ENCODE peak calls at places on chromosome 22, in ten cellular contexts. One of them, this sample, is unnamed. For H3K4me1 and H3K27me3, the result is how much of the 10 kb centered on the place peaks cover.

GRCh38 chr22:17412232-17412631 is 43.0 kb downstream of the CECR2 start:
- DNase-seq in spleen: no peak
- DNase-seq in effector memory CD4-positive, alpha-beta T cell: no peak
- DNase-seq in K562: no peak
- DNase-seq in fibroblast of lung: no peak
- DNase-seq in neuronal stem cell: no peak
- DNase-seq in body of pancreas: no peak
- DNase-seq in left lung: peak
- DNase-seq in upper lobe of right lung: peak
- DNase-seq in SK-N-SH: no peak
- DNase-seq in this sample: peak

GRCh38 chr22:29528144-29528543 is 25.4 kb downstream of the THOC5 start:
- DNase-seq in spleen: peak
- DNase-seq in effector memory CD4-positive, alpha-beta T cell: no peak
- DNase-seq in K562: no peak
- DNase-seq in fibroblast of lung: no peak
- DNase-seq in neuronal stem cell: no peak
- DNase-seq in body of pancreas: no peak
- DNase-seq in left lung: no peak
- DNase-seq in upper lobe of right lung: no peak
- DNase-seq in SK-N-SH: no peak
- DNase-seq in this sample: no peak

GRCh38 chr22:26585104-26585790 is 4.7 kb downstream of the TPST2 start:
- DNase-seq in spleen: peak
- DNase-seq in effector memory CD4-positive, alpha-beta T cell: no peak
- DNase-seq in K562: no peak
- DNase-seq in fibroblast of lung: peak
- DNase-seq in neuronal stem cell: no peak
- DNase-seq in body of pancreas: peak
- DNase-seq in left lung: peak
- DNase-seq in upper lobe of right lung: peak
- DNase-seq in SK-N-SH: peak
- DNase-seq in this sample: peak

GRCh38 chr22:37739000-37739399 is 42.2 kb downstream of the TRIOBP start:
- DNase-seq in spleen: no peak
- DNase-seq in effector memory CD4-positive, alpha-beta T cell: no peak
- DNase-seq in K562: no peak
- DNase-seq in fibroblast of lung: peak
- DNase-seq in neuronal stem cell: no peak
- DNase-seq in body of pancreas: peak
- DNase-seq in left lung: no peak
- DNase-seq in upper lobe of right lung: peak
- DNase-seq in SK-N-SH: no peak
- DNase-seq in this sample: no peak

GRCh38 chr22:31347251-31348008 is 1.3 kb upstream of the PATZ1 start:
- DNase-seq in spleen: peak
- DNase-seq in effector memory CD4-positive, alpha-beta T cell: peak
- DNase-seq in K562: no peak
- DNase-seq in fibroblast of lung: peak
- DNase-seq in neuronal stem cell: peak
- DNase-seq in body of pancreas: peak
- DNase-seq in left lung: peak
- DNase-seq in upper lobe of right lung: peak
- DNase-seq in SK-N-SH: peak
- DNase-seq in this sample: peak

GRCh38 chr22:48781868-48782267 is 1045.8 kb downstream of the BRD1 start:
- DNase-seq in spleen: no peak
- DNase-seq in effector memory CD4-positive, alpha-beta T cell: no peak
- DNase-seq in K562: no peak
- DNase-seq in fibroblast of lung: no peak
- DNase-seq in neuronal stem cell: no peak
- DNase-seq in body of pancreas: no peak
- DNase-seq in left lung: no peak
- DNase-seq in upper lobe of right lung: no peak
- DNase-seq in SK-N-SH: no peak
- DNase-seq in this sample: no peak

GRCh38 chr22:36116127-36116526 is 44.4 kb downstream of the APOL3 start:
- DNase-seq in spleen: no peak
- DNase-seq in effector memory CD4-positive, alpha-beta T cell: no peak
- DNase-seq in K562: no peak
- DNase-seq in fibroblast of lung: no peak
- DNase-seq in neuronal stem cell: no peak
- DNase-seq in body of pancreas: no peak
- DNase-seq in left lung: no peak
- DNase-seq in upper lobe of right lung: no peak
- DNase-seq in SK-N-SH: no peak
- DNase-seq in this sample: no peak

GRCh38 chr22:43880743-43881055 is 11.1 kb downstream of the PNPLA5 start:
- DNase-seq in spleen: peak
- DNase-seq in effector memory CD4-positive, alpha-beta T cell: no peak
- DNase-seq in K562: no peak
- DNase-seq in fibroblast of lung: no peak
- DNase-seq in neuronal stem cell: no peak
- DNase-seq in body of pancreas: no peak
- DNase-seq in left lung: peak
- DNase-seq in upper lobe of right lung: peak
- DNase-seq in SK-N-SH: no peak
- DNase-seq in this sample: no peak

GRCh38 chr22:38239101-38239761 is 33.6 kb downstream of the TMEM184B start:
- DNase-seq in spleen: no peak
- DNase-seq in effector memory CD4-positive, alpha-beta T cell: no peak
- DNase-seq in K562: no peak
- DNase-seq in fibroblast of lung: peak
- DNase-seq in neuronal stem cell: no peak
- DNase-seq in body of pancreas: peak
- DNase-seq in left lung: peak
- DNase-seq in upper lobe of right lung: peak
- DNase-seq in SK-N-SH: no peak
- DNase-seq in this sample: peak

GRCh38 chr22:37300551-37301017 is 18.3 kb downstream of the CYTH4 start:
- DNase-seq in spleen: no peak
- DNase-seq in effector memory CD4-positive, alpha-beta T cell: no peak
- DNase-seq in K562: no peak
- DNase-seq in fibroblast of lung: no peak
- DNase-seq in neuronal stem cell: no peak
- DNase-seq in body of pancreas: no peak
- DNase-seq in left lung: peak
- DNase-seq in upper lobe of right lung: no peak
- DNase-seq in SK-N-SH: no peak
- DNase-seq in this sample: no peak

GRCh38 chr22:44659140-44659539 is 42.9 kb upstream of the PRR5 start:
- DNase-seq in spleen: no peak
- DNase-seq in effector memory CD4-positive, alpha-beta T cell: no peak
- DNase-seq in K562: no peak
- DNase-seq in fibroblast of lung: no peak
- DNase-seq in neuronal stem cell: no peak
- DNase-seq in body of pancreas: no peak
- DNase-seq in left lung: no peak
- DNase-seq in upper lobe of right lung: no peak
- DNase-seq in SK-N-SH: peak
- DNase-seq in this sample: no peak

GRCh38 chr22:32531955-32532818 is 57.6 kb downstream of the FBXO7 start:
- DNase-seq in spleen: no peak
- DNase-seq in effector memory CD4-positive, alpha-beta T cell: no peak
- DNase-seq in K562: peak
- DNase-seq in fibroblast of lung: peak
- DNase-seq in neuronal stem cell: peak
- DNase-seq in body of pancreas: peak
- DNase-seq in left lung: peak
- DNase-seq in upper lobe of right lung: peak
- DNase-seq in SK-N-SH: peak
- DNase-seq in this sample: peak

GRCh38 chr22:23562186-23562585 is 17.9 kb downstream of the IGLL1 start:
- DNase-seq in spleen: peak
- DNase-seq in effector memory CD4-positive, alpha-beta T cell: no peak
- DNase-seq in K562: no peak
- DNase-seq in fibroblast of lung: no peak
- DNase-seq in neuronal stem cell: no peak
- DNase-seq in body of pancreas: no peak
- DNase-seq in left lung: no peak
- DNase-seq in upper lobe of right lung: no peak
- DNase-seq in SK-N-SH: no peak
- DNase-seq in this sample: no peak

GRCh38 chr22:23563111-23563510 is 17.0 kb downstream of the IGLL1 start:
- DNase-seq in spleen: peak
- DNase-seq in effector memory CD4-positive, alpha-beta T cell: no peak
- DNase-seq in K562: no peak
- DNase-seq in fibroblast of lung: no peak
- DNase-seq in neuronal stem cell: no peak
- DNase-seq in body of pancreas: no peak
- DNase-seq in left lung: no peak
- DNase-seq in upper lobe of right lung: no peak
- DNase-seq in SK-N-SH: no peak
- DNase-seq in this sample: no peak

GRCh38 chr22:23565942-23566715 is 14.0 kb downstream of the IGLL1 start:
- DNase-seq in spleen: peak
- DNase-seq in effector memory CD4-positive, alpha-beta T cell: no peak
- DNase-seq in K562: peak
- DNase-seq in fibroblast of lung: no peak
- DNase-seq in neuronal stem cell: peak
- DNase-seq in body of pancreas: peak
- DNase-seq in left lung: no peak
- DNase-seq in upper lobe of right lung: no peak
- DNase-seq in SK-N-SH: peak
- DNase-seq in this sample: peak

GRCh38 chr22:23565288-23565941 is 14.7 kb downstream of the IGLL1 start:
- DNase-seq in spleen: peak
- DNase-seq in effector memory CD4-positive, alpha-beta T cell: no peak
- DNase-seq in K562: no peak
- DNase-seq in fibroblast of lung: no peak
- DNase-seq in neuronal stem cell: peak
- DNase-seq in body of pancreas: no peak
- DNase-seq in left lung: no peak
- DNase-seq in upper lobe of right lung: no peak
- DNase-seq in SK-N-SH: peak
- DNase-seq in this sample: peak

GRCh38 chr22:23564276-23564675 is 15.8 kb downstream of the IGLL1 start:
- DNase-seq in spleen: no peak
- DNase-seq in effector memory CD4-positive, alpha-beta T cell: no peak
- DNase-seq in K562: no peak
- DNase-seq in fibroblast of lung: no peak
- DNase-seq in neuronal stem cell: no peak
- DNase-seq in body of pancreas: no peak
- DNase-seq in left lung: no peak
- DNase-seq in upper lobe of right lung: no peak
- DNase-seq in SK-N-SH: no peak
- DNase-seq in this sample: no peak
- H3K4me1 ChIP-seq in spleen: under half
- H3K4me1 ChIP-seq in effector memory CD4-positive, alpha-beta T cell: under half
- H3K4me1 ChIP-seq in K562: under half
- H3K4me1 ChIP-seq in fibroblast of lung: under half
- H3K4me1 ChIP-seq in neuronal stem cell: under half
- H3K4me1 ChIP-seq in body of pancreas: under half
- H3K4me1 ChIP-seq in left lung: under half
- H3K4me1 ChIP-seq in upper lobe of right lung: under half
- H3K4me1 ChIP-seq in SK-N-SH: under half
- H3K4me1 ChIP-seq in this sample: under half

GRCh38 chr22:39802682-39803081 is 90.9 kb downstream of the ENTHD1 start:
- DNase-seq in spleen: no peak
- DNase-seq in effector memory CD4-positive, alpha-beta T cell: no peak
- DNase-seq in K562: no peak
- DNase-seq in fibroblast of lung: no peak
- DNase-seq in neuronal stem cell: no peak
- DNase-seq in body of pancreas: no peak
- DNase-seq in left lung: no peak
- DNase-seq in upper lobe of right lung: no peak
- DNase-seq in SK-N-SH: no peak
- DNase-seq in this sample: no peak
- H3K27me3 ChIP-seq in spleen: under half
- H3K27me3 ChIP-seq in effector memory CD4-positive, alpha-beta T cell: under half
- H3K27me3 ChIP-seq in K562: under half
- H3K27me3 ChIP-seq in fibroblast of lung: under half
- H3K27me3 ChIP-seq in neuronal stem cell: under half
- H3K27me3 ChIP-seq in body of pancreas: under half
- H3K27me3 ChIP-seq in left lung: under half
- H3K27me3 ChIP-seq in upper lobe of right lung: under half
- H3K27me3 ChIP-seq in SK-N-SH: under half
- H3K27me3 ChIP-seq in this sample: under half

DNA sequence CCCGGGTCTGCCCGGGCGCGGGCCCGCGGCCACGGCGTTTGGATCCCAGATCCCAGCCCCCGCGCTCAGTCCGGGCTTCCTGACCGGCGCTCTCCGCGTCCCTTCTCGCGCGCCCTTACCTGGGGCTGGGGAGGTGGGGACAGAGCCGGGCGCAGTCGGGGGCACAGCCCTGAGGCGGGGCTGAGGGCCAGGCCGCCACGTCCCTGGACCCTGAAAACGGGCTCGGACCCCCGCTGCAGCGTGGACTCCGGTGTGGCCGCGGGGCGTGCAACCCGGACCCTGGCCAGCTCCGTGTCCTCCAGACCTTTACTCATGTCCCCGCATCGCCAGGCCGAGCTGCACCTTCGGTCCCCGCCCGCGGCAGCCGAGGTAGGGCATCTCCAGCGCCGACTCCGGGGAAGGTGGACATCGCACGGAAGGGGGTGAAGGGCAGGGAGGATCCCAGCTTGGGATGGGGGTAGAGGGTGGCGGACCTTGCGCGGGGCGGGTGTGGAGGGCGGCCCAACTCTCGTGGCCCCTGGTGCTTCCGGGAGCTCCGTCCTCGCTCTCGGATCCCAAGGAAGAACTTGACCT is 9.9 kb upstream of the AIFM3 start:
- DNase-seq in spleen: peak
- DNase-seq in effector memory CD4-positive, alpha-beta T cell: no peak
- DNase-seq in K562: no peak
- DNase-seq in fibroblast of lung: peak
- DNase-seq in neuronal stem cell: no peak
- DNase-seq in body of pancreas: peak
- DNase-seq in left lung: no peak
- DNase-seq in upper lobe of right lung: peak
- DNase-seq in SK-N-SH: peak
- DNase-seq in this sample: peak
- H3K27ac ChIP-seq in spleen: no peak
- H3K27ac ChIP-seq in effector memory CD4-positive, alpha-beta T cell: no peak
- H3K27ac ChIP-seq in K562: no peak
- H3K27ac ChIP-seq in fibroblast of lung: no peak
- H3K27ac ChIP-seq in neuronal stem cell: no peak
- H3K27ac ChIP-seq in body of pancreas: no peak
- H3K27ac ChIP-seq in left lung: peak
- H3K27ac ChIP-seq in upper lobe of right lung: peak
- H3K27ac ChIP-seq in SK-N-SH: no peak
- H3K27ac ChIP-seq in this sample: no peak

DNA sequence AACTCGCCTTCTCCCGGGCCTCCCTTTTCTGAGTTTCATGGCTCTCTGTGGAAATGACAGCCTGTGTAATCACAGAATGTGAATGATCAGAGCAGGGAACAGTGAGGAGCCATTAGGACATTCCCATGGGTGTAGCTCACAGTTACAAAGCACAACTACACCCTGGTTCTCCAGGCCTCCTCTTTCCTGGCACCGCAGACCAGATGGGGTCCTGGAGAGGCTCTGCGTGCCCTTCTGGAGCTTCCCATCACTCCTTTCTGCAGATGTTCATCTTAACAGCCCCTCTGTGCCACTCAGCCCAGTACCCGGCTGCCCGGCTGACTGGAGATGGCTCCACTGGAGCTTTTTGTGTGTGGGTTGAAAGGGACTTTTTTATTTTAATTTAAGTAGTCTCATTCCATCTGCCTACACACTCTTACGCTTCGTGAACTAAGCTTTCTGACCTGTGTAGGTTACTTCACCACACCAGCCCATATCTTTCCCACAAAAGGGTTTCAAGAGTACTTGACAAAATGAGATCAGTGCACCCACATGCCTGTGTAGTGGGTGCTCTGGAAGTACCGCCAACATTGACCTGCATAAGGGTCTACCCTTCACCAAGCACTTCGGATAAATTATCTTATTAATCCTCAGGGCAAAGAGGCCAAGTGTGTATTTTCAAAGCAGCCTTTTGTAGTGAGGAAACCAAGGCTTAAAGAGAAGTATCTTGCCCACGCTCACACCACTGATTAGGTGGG is 29.8 kb downstream of the SREBF2 start:
- DNase-seq in spleen: peak
- DNase-seq in effector memory CD4-positive, alpha-beta T cell: no peak
- DNase-seq in K562: no peak
- DNase-seq in fibroblast of lung: peak
- DNase-seq in neuronal stem cell: no peak
- DNase-seq in body of pancreas: no peak
- DNase-seq in left lung: no peak
- DNase-seq in upper lobe of right lung: no peak
- DNase-seq in SK-N-SH: no peak
- DNase-seq in this sample: no peak
- H3K4me1 ChIP-seq in spleen: half or more
- H3K4me1 ChIP-seq in effector memory CD4-positive, alpha-beta T cell: under half
- H3K4me1 ChIP-seq in K562: under half
- H3K4me1 ChIP-seq in fibroblast of lung: under half
- H3K4me1 ChIP-seq in neuronal stem cell: under half
- H3K4me1 ChIP-seq in body of pancreas: under half
- H3K4me1 ChIP-seq in left lung: under half
- H3K4me1 ChIP-seq in upper lobe of right lung: under half
- H3K4me1 ChIP-seq in SK-N-SH: under half
- H3K4me1 ChIP-seq in this sample: under half

This sample was measured in cardiac muscle cell.